ENCODE peak calls at places on chromosomes 7 and 10, in seven cellular contexts. Z is Caco-2, J is neural progenitor cell, R is SK-N-MC, C is AG04449, U is upper lobe of right lung, H is AG09309. K is an unnamed sample.

GRCh38 chr10:96441126-96441905 is 72.4 kb downstream of the TLL2 start:
- DNase-seq in Z (no peak), J (peak), R (no peak), C (no peak), U (no peak), H (no peak), K (no peak)

GRCh38 chr10:34861293-34862004 is 46.4 kb upstream of the PARD3 start:
- DNase-seq in Z (peak), J (peak), R (no peak), C (no peak), U (no peak), H (no peak), K (peak)

GRCh38 chr10:71737356-71738172 is 18.0 kb upstream of the C10orf105 start:
- DNase-seq in Z (no peak), J (no peak), R (no peak), C (no peak), U (no peak), H (peak), K (no peak)

GRCh38 chr7:22361795-22362194 is 4.8 kb upstream of the RAPGEF5 start:
- DNase-seq in Z (no peak), J (no peak), R (no peak), C (no peak), U (no peak), H (no peak), K (no peak)

GRCh38 chr10:91559750-91560149 is 73.1 kb downstream of the PPP1R3C start:
- DNase-seq in Z (no peak), J (no peak), R (no peak), C (no peak), U (no peak), H (no peak), K (no peak)

GRCh38 chr10:101566333-101567164 is 21.5 kb downstream of the POLL start:
- DNase-seq in Z (no peak), J (peak), R (no peak), C (no peak), U (peak), H (no peak), K (no peak)

GRCh38 chr7:49866076-49866735 is 92.8 kb downstream of the VWC2 start:
- DNase-seq in Z (no peak), J (no peak), R (no peak), C (no peak), U (no peak), H (no peak), K (no peak)

GRCh38 chr7:21893401-21893800 is 52.3 kb downstream of the CDCA7L start:
- DNase-seq in Z (no peak), J (no peak), R (no peak), C (no peak), U (no peak), H (no peak), K (no peak)

GRCh38 chr10:113007343-113007771 is 57.3 kb downstream of the TCF7L2 start:
- DNase-seq in Z (no peak), J (no peak), R (no peak), C (no peak), U (no peak), H (no peak), K (no peak)

GRCh38 chr10:21352886-21353285 is 172.6 kb downstream of the SKIDA1 start:
- DNase-seq in Z (no peak), J (no peak), R (no peak), C (no peak), U (no peak), H (no peak), K (no peak)

GRCh38 chr10:22723343-22723779 is 9.0 kb upstream of the PIP4K2A start:
- DNase-seq in Z (no peak), J (no peak), R (no peak), C (no peak), U (no peak), H (no peak), K (no peak)

GRCh38 chr7:121158665-121159064 is 170.1 kb upstream of the WNT16 start:
- DNase-seq in Z (no peak), J (no peak), R (no peak), C (no peak), U (no peak), H (no peak), K (no peak)

GRCh38 chr7:23898619-23899018 is 188.6 kb downstream of the STK31 start:
- DNase-seq in Z (no peak), J (no peak), R (no peak), C (no peak), U (no peak), H (no peak), K (no peak)

GRCh38 chr10:72612203-72612826 is 13.6 kb downstream of the MICU1 start:
- DNase-seq in Z (no peak), J (no peak), R (peak), C (no peak), U (no peak), H (no peak), K (no peak)

GRCh38 chr10:43955002-43955596 is 306.4 kb upstream of the ZNF32 start:
- DNase-seq in Z (peak), J (no peak), R (no peak), C (no peak), U (peak), H (no peak), K (no peak)

GRCh38 chr7:141387521-141388217 is 163.5 kb upstream of the AGK start:
- DNase-seq in Z (no peak), J (no peak), R (no peak), C (no peak), U (no peak), H (no peak), K (no peak)

GRCh38 chr7:16028651-16029050 is 342.2 kb upstream of the MEOX2 start:
- DNase-seq in Z (no peak), J (no peak), R (no peak), C (no peak), U (no peak), H (no peak), K (no peak)

GRCh38 chr10:104322416-104322782 is 15.9 kb downstream of the ITPRIP start:
- DNase-seq in Z (no peak), J (no peak), R (no peak), C (no peak), U (no peak), H (no peak), K (no peak)

GRCh38 chr7:157474685-157475084 is 137.9 kb downstream of the DNAJB6 start:
- DNase-seq in Z (peak), J (peak), R (no peak), C (no peak), U (peak), H (no peak), K (no peak)

GRCh38 chr7:32648408-32649156 is 153.3 kb downstream of the AVL9 start:
- DNase-seq in Z (no peak), J (no peak), R (no peak), C (no peak), U (no peak), H (no peak), K (no peak)

GRCh38 chr10:61271127-61271780 is 181.9 kb downstream of the TMEM26 start:
- DNase-seq in Z (no peak), J (no peak), R (no peak), C (peak), U (no peak), H (peak), K (peak)

GRCh38 chr7:32462966-32463365 is 27.2 kb downstream of the LSM5 start:
- DNase-seq in Z (no peak), J (no peak), R (no peak), C (no peak), U (no peak), H (no peak), K (no peak)

GRCh38 chr7:13279854-13280435 is 592.5 kb downstream of the ARL4A start:
- DNase-seq in Z (no peak), J (peak), R (no peak), C (no peak), U (no peak), H (no peak), K (no peak)

GRCh38 chr7:93228302-93228701 is 2.0 kb upstream of the HEPACAM2 start:
- DNase-seq in Z (no peak), J (peak), R (peak), C (no peak), U (no peak), H (peak), K (peak)

GRCh38 chr7:28662236-28662635 is 249.9 kb downstream of the CREB5 start:
- DNase-seq in Z (no peak), J (no peak), R (no peak), C (no peak), U (no peak), H (no peak), K (no peak)

GRCh38 chr10:87092861-87093460 is 1.7 kb downstream of the GLUD1 start:
- DNase-seq in Z (peak), J (peak), R (no peak), C (no peak), U (no peak), H (no peak), K (no peak)

GRCh38 chr7:42237162-42237821 is at the start of gene GLI3:
- DNase-seq in Z (peak), J (peak), R (no peak), C (peak), U (peak), H (peak), K (peak)

GRCh38 chr7:6015917-6016652 is 7.0 kb downstream of the AIMP2 start:
- DNase-seq in Z (no peak), J (no peak), R (peak), C (peak), U (peak), H (peak), K (peak)

GRCh38 chr10:29828978-29829377 is 194.2 kb upstream of the SVIL start:
- DNase-seq in Z (no peak), J (no peak), R (no peak), C (no peak), U (no peak), H (no peak), K (no peak)

GRCh38 chr7:96359876-96360275 is 38.0 kb upstream of the SLC25A13 start:
- DNase-seq in Z (peak), J (no peak), R (no peak), C (no peak), U (no peak), H (no peak), K (no peak)

GRCh38 chr7:96355990-96356506 is 34.1 kb upstream of the SLC25A13 start:
- DNase-seq in Z (no peak), J (no peak), R (no peak), C (no peak), U (no peak), H (no peak), K (no peak)

DNA sequence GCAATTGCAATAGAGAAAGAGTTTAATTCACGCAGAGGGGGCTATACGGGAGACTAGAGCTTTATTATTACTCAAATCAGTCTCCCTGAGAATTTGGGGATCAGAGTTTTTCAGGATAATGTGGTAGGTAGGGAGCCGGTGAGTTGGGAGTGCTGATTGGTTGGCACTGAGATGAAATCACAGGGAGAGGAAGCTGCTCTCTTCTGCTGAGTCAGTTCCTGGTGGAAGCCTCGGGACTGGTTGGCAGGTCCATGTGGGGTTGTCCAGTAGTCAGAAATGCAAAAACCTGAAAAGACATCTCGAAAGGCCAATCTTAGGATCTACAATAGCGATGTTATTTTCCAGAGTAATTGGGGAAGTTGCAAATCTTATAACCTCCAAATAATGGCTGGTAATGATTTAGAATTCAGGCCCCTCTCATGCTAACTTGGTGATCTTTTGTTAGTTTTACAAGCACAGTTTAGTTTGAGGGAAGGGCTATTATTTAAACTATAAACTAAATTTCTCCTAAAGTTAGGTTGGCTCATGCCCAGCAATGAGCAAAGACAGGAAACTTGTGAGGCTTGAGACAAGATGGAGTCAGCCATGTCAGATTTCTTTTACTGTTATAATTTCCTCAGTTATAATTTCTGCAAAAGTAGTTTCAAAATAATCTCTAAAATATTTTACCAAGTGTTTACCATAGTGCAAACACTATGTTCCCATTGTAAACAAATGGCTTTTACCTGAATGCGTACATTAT is 39.4 kb upstream of the SLC25A13 start:
- DNase-seq in Z (no peak), J (no peak), R (no peak), C (no peak), U (no peak), H (no peak), K (no peak)
- H3K4me3 ChIP-seq in Z (no peak), J (no peak), R (no peak), C (no peak), U (no peak), H (no peak), K (no peak)

GRCh38 chr7:151877911-151878835 is 1.3 kb upstream of the PRKAG2 start:
- DNase-seq in Z (no peak), J (peak), R (no peak), C (no peak), U (no peak), H (no peak), K (no peak)
- H3K4me3 ChIP-seq in Z (peak), J (peak), R (peak), C (no peak), U (peak), H (no peak), K (no peak)

GRCh38 chr10:15792777-15793176 is 67.5 kb downstream of the MINDY3 start:
- DNase-seq in Z (no peak), J (no peak), R (no peak), C (no peak), U (no peak), H (no peak), K (no peak)
- H3K4me3 ChIP-seq in Z (no peak), J (no peak), R (no peak), C (no peak), U (no peak), H (no peak), K (no peak)

GRCh38 chr7:4876586-4876985 is 6.9 kb downstream of the RADIL start:
- DNase-seq in Z (no peak), J (no peak), R (no peak), C (no peak), U (no peak), H (no peak), K (no peak)

GRCh38 chr7:4879401-4880081 is 4.0 kb downstream of the RADIL start:
- DNase-seq in Z (no peak), J (no peak), R (no peak), C (no peak), U (no peak), H (no peak), K (no peak)

GRCh38 chr7:4875391-4875790 is 8.1 kb downstream of the RADIL start:
- DNase-seq in Z (no peak), J (no peak), R (no peak), C (no peak), U (no peak), H (no peak), K (no peak)

GRCh38 chr7:4880218-4880617 is 3.3 kb downstream of the RADIL start:
- DNase-seq in Z (no peak), J (no peak), R (no peak), C (no peak), U (no peak), H (no peak), K (no peak)

DNA sequence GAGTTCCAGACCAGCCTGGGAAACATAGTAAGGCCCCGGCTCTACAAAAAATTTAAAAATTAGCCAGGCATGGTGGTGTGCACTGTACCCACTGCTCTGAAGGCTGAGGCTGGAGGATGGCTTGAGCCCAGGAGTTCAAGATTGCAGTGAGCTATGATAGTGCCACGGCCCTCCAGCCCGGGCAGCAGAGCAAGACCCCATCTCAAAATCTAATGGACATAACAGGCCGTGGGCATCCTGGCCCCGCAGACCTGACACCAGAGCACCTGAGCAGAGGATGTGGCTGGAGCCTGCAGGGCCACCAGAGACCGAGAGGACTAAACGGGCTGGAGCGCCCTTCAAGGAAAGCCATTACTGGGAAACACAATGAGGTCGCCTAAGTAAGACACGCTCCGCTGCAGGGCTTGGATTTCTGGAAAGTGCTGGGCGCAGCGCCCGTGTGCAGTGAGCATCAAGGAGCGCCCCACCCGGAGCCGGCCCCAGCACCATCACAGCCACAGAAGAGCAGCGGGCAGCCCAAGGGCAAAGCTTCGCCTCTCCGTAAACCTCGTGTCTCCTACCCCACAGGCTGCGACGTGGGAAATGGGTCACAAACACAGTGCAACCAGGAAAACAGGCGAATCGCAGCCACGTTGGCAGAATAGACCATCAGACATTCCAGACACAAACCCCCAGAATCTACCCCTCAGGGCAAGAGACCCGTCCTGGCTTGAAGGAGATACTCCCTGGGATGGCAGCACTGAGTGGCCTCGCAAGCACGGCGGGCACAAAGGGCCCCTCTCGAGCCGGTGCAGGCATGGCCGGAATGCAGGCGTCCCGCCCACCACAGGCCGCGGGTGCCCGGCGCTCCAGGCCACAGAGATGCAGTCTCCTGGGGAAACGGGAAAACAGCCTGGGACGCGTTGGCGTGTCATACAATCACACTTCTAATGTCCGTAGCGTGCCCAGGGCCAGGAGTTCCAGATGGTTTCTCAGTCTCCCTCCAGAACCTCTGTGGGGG is 4.9 kb downstream of the RADIL start:
- DNase-seq in Z (no peak), J (no peak), R (no peak), C (no peak), U (no peak), H (no peak), K (no peak)
- H3K4me3 ChIP-seq in Z (no peak), J (no peak), R (no peak), C (no peak), U (no peak), H (no peak), K (no peak)

GRCh38 chr7:37920619-37921339 is at the start of gene EPDR1:
- DNase-seq in Z (no peak), J (peak), R (no peak), C (no peak), U (peak), H (no peak), K (no peak)

GRCh38 chr7:37921340-37921805 is 933 bp downstream of the EPDR1 start:
- DNase-seq in Z (no peak), J (peak), R (no peak), C (no peak), U (no peak), H (no peak), K (no peak)

GRCh38 chr7:37920305-37920618 is 178 bp upstream of the EPDR1 start:
- DNase-seq in Z (no peak), J (no peak), R (no peak), C (no peak), U (no peak), H (no peak), K (no peak)

GRCh38 chr7:37923996-37924395 is 3.6 kb downstream of the EPDR1 start:
- DNase-seq in Z (no peak), J (no peak), R (no peak), C (no peak), U (no peak), H (no peak), K (no peak)

GRCh38 chr7:37921876-37922275 is 1.4 kb downstream of the EPDR1 start:
- DNase-seq in Z (no peak), J (no peak), R (no peak), C (no peak), U (no peak), H (no peak), K (no peak)
- H3K4me3 ChIP-seq in Z (no peak), J (no peak), R (peak), C (peak), U (peak), H (no peak), K (no peak)

GRCh38 chr7:18993933-18994668 is 123.3 kb downstream of the TWIST1 start:
- DNase-seq in Z (no peak), J (no peak), R (no peak), C (no peak), U (no peak), H (no peak), K (no peak)

GRCh38 chr7:18997477-18998130 is 119.8 kb downstream of the TWIST1 start:
- DNase-seq in Z (no peak), J (no peak), R (no peak), C (no peak), U (no peak), H (no peak), K (no peak)

GRCh38 chr7:18996583-18996982 is 120.9 kb downstream of the TWIST1 start:
- DNase-seq in Z (no peak), J (no peak), R (no peak), C (no peak), U (no peak), H (no peak), K (no peak)

GRCh38 chr7:18995811-18996400 is 121.5 kb downstream of the TWIST1 start:
- DNase-seq in Z (no peak), J (no peak), R (no peak), C (no peak), U (no peak), H (no peak), K (no peak)

DNA sequence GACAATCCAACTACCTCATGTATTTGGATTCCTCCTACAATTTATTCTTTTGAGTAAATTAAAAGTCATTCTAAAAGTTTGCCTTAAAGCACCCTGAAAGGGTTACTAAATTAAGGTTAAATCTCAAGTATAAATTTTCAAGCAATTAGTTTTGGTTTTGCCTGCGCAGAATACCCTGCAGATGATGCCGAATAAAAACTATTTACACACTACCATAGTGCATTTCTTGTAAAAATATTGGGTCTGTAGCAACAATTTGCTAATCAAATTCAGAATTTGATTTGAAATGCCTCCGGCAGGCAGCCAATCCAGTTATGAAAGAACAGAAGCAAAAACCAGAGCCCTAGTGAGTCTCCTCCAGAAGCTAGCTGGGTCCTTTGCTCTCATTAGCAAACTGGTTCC is 122.2 kb downstream of the TWIST1 start:
- DNase-seq in Z (no peak), J (no peak), R (no peak), C (no peak), U (no peak), H (no peak), K (no peak)
- H3K4me3 ChIP-seq in Z (no peak), J (no peak), R (no peak), C (no peak), U (no peak), H (no peak), K (no peak)

GRCh38 chr10:119644215-119644826 is 6.9 kb upstream of the BAG3 start:
- DNase-seq in Z (no peak), J (peak), R (no peak), C (no peak), U (no peak), H (no peak), K (no peak)
- H3K4me3 ChIP-seq in Z (no peak), J (no peak), R (no peak), C (no peak), U (no peak), H (no peak), K (no peak)